ENCODE peak calls at places on chromosomes 11 and 22, in nine cellular contexts. One of them, this sample, is unnamed.

GRCh38 chr11:112297248-112297866 is 36.7 kb upstream of the PLET1 start:
- DNase-seq in stimulated activated CD8-positive, alpha-beta memory T cell treated with anti-CD3 and anti-CD28 coated beads, Interleukin-15, amount 100 ng/mL, for 24 hours: no peak
- DNase-seq in CD4-positive, CD25-positive, alpha-beta regulatory T cell: no peak
- DNase-seq in EL: no peak
- DNase-seq in GM12865: no peak
- DNase-seq in naive B cell: no peak
- DNase-seq in cardiac muscle cell: no peak
- DNase-seq in colonic mucosa: no peak
- DNase-seq in LoVo: no peak
- DNase-seq in this sample: no peak

GRCh38 chr22:37508431-37508963 is 10.7 kb downstream of the CARD10 start:
- DNase-seq in stimulated activated CD8-positive, alpha-beta memory T cell treated with anti-CD3 and anti-CD28 coated beads, Interleukin-15, amount 100 ng/mL, for 24 hours: no peak
- DNase-seq in CD4-positive, CD25-positive, alpha-beta regulatory T cell: no peak
- DNase-seq in EL: no peak
- DNase-seq in GM12865: no peak
- DNase-seq in naive B cell: no peak
- DNase-seq in cardiac muscle cell: no peak
- DNase-seq in colonic mucosa: no peak
- DNase-seq in LoVo: no peak
- DNase-seq in this sample: no peak

GRCh38 chr22:37848587-37849088 is 581 bp upstream of the EIF3L start:
- DNase-seq in stimulated activated CD8-positive, alpha-beta memory T cell treated with anti-CD3 and anti-CD28 coated beads, Interleukin-15, amount 100 ng/mL, for 24 hours: no peak
- DNase-seq in CD4-positive, CD25-positive, alpha-beta regulatory T cell: no peak
- DNase-seq in EL: peak; percentile 44
- DNase-seq in GM12865: peak; percentile 34
- DNase-seq in naive B cell: no peak
- DNase-seq in cardiac muscle cell: peak; percentile 45
- DNase-seq in colonic mucosa: no peak
- DNase-seq in LoVo: peak; percentile 31
- DNase-seq in this sample: peak; percentile 16

GRCh38 chr22:49429066-49429465 is 398.6 kb downstream of the BRD1 start:
- DNase-seq in stimulated activated CD8-positive, alpha-beta memory T cell treated with anti-CD3 and anti-CD28 coated beads, Interleukin-15, amount 100 ng/mL, for 24 hours: no peak
- DNase-seq in CD4-positive, CD25-positive, alpha-beta regulatory T cell: no peak
- DNase-seq in EL: no peak
- DNase-seq in GM12865: no peak
- DNase-seq in naive B cell: no peak
- DNase-seq in cardiac muscle cell: no peak
- DNase-seq in colonic mucosa: no peak
- DNase-seq in LoVo: no peak
- DNase-seq in this sample: no peak

GRCh38 chr11:96464695-96465307 is 75.0 kb downstream of the JRKL start:
- DNase-seq in stimulated activated CD8-positive, alpha-beta memory T cell treated with anti-CD3 and anti-CD28 coated beads, Interleukin-15, amount 100 ng/mL, for 24 hours: no peak
- DNase-seq in CD4-positive, CD25-positive, alpha-beta regulatory T cell: no peak
- DNase-seq in EL: peak; percentile 65
- DNase-seq in GM12865: peak; percentile 66
- DNase-seq in naive B cell: peak; percentile 42
- DNase-seq in cardiac muscle cell: peak; percentile 87
- DNase-seq in colonic mucosa: no peak
- DNase-seq in LoVo: peak; percentile 85
- DNase-seq in this sample: peak; percentile 78

GRCh38 chr11:130418756-130419155 is 9.7 kb downstream of the ADAMTS8 start:
- DNase-seq in stimulated activated CD8-positive, alpha-beta memory T cell treated with anti-CD3 and anti-CD28 coated beads, Interleukin-15, amount 100 ng/mL, for 24 hours: no peak
- DNase-seq in CD4-positive, CD25-positive, alpha-beta regulatory T cell: no peak
- DNase-seq in EL: no peak
- DNase-seq in GM12865: no peak
- DNase-seq in naive B cell: no peak
- DNase-seq in cardiac muscle cell: no peak
- DNase-seq in colonic mucosa: no peak
- DNase-seq in LoVo: no peak
- DNase-seq in this sample: peak; percentile 82

GRCh38 chr22:50074551-50075042 is 10.6 kb downstream of the MLC1 start:
- DNase-seq in stimulated activated CD8-positive, alpha-beta memory T cell treated with anti-CD3 and anti-CD28 coated beads, Interleukin-15, amount 100 ng/mL, for 24 hours: no peak
- DNase-seq in CD4-positive, CD25-positive, alpha-beta regulatory T cell: no peak
- DNase-seq in EL: no peak
- DNase-seq in GM12865: no peak
- DNase-seq in naive B cell: no peak
- DNase-seq in cardiac muscle cell: peak; percentile 19
- DNase-seq in colonic mucosa: peak; percentile 36
- DNase-seq in LoVo: no peak
- DNase-seq in this sample: no peak

GRCh38 chr22:36743591-36744412 is 32.1 kb downstream of the IFT27 start:
- DNase-seq in stimulated activated CD8-positive, alpha-beta memory T cell treated with anti-CD3 and anti-CD28 coated beads, Interleukin-15, amount 100 ng/mL, for 24 hours: no peak
- DNase-seq in CD4-positive, CD25-positive, alpha-beta regulatory T cell: no peak
- DNase-seq in EL: no peak
- DNase-seq in GM12865: no peak
- DNase-seq in naive B cell: no peak
- DNase-seq in cardiac muscle cell: no peak
- DNase-seq in colonic mucosa: no peak
- DNase-seq in LoVo: no peak
- DNase-seq in this sample: no peak

GRCh38 chr11:10453261-10453660 is 1.8 kb upstream of the AMPD3 start:
- DNase-seq in stimulated activated CD8-positive, alpha-beta memory T cell treated with anti-CD3 and anti-CD28 coated beads, Interleukin-15, amount 100 ng/mL, for 24 hours: no peak
- DNase-seq in CD4-positive, CD25-positive, alpha-beta regulatory T cell: no peak
- DNase-seq in EL: no peak
- DNase-seq in GM12865: no peak
- DNase-seq in naive B cell: no peak
- DNase-seq in cardiac muscle cell: no peak
- DNase-seq in colonic mucosa: no peak
- DNase-seq in LoVo: no peak
- DNase-seq in this sample: peak; percentile 21

GRCh38 chr11:6498121-6498520 is 1.0 kb downstream of the DNHD1 start:
- DNase-seq in stimulated activated CD8-positive, alpha-beta memory T cell treated with anti-CD3 and anti-CD28 coated beads, Interleukin-15, amount 100 ng/mL, for 24 hours: no peak
- DNase-seq in CD4-positive, CD25-positive, alpha-beta regulatory T cell: no peak
- DNase-seq in EL: no peak
- DNase-seq in GM12865: no peak
- DNase-seq in naive B cell: no peak
- DNase-seq in cardiac muscle cell: peak; percentile 32
- DNase-seq in colonic mucosa: peak; percentile 20
- DNase-seq in LoVo: no peak
- DNase-seq in this sample: peak; percentile 68

GRCh38 chr11:85536438-85536837 is 90.7 kb downstream of the DLG2 start:
- DNase-seq in stimulated activated CD8-positive, alpha-beta memory T cell treated with anti-CD3 and anti-CD28 coated beads, Interleukin-15, amount 100 ng/mL, for 24 hours: no peak
- DNase-seq in CD4-positive, CD25-positive, alpha-beta regulatory T cell: no peak
- DNase-seq in EL: no peak
- DNase-seq in GM12865: no peak
- DNase-seq in naive B cell: no peak
- DNase-seq in cardiac muscle cell: no peak
- DNase-seq in colonic mucosa: no peak
- DNase-seq in LoVo: no peak
- DNase-seq in this sample: no peak

GRCh38 chr11:90753546-90753945 is 530.7 kb upstream of the CHORDC1 start:
- DNase-seq in stimulated activated CD8-positive, alpha-beta memory T cell treated with anti-CD3 and anti-CD28 coated beads, Interleukin-15, amount 100 ng/mL, for 24 hours: no peak
- DNase-seq in CD4-positive, CD25-positive, alpha-beta regulatory T cell: no peak
- DNase-seq in EL: no peak
- DNase-seq in GM12865: no peak
- DNase-seq in naive B cell: no peak
- DNase-seq in cardiac muscle cell: no peak
- DNase-seq in colonic mucosa: no peak
- DNase-seq in LoVo: no peak
- DNase-seq in this sample: no peak

GRCh38 chr11:6632116-6633073 is 13.2 kb upstream of the TPP1 start:
- DNase-seq in stimulated activated CD8-positive, alpha-beta memory T cell treated with anti-CD3 and anti-CD28 coated beads, Interleukin-15, amount 100 ng/mL, for 24 hours: no peak
- DNase-seq in CD4-positive, CD25-positive, alpha-beta regulatory T cell: no peak
- DNase-seq in EL: no peak
- DNase-seq in GM12865: no peak
- DNase-seq in naive B cell: no peak
- DNase-seq in cardiac muscle cell: no peak
- DNase-seq in colonic mucosa: no peak
- DNase-seq in LoVo: no peak
- DNase-seq in this sample: no peak

GRCh38 chr11:72232260-72233055 is 7.9 kb downstream of the INPPL1 start:
- DNase-seq in stimulated activated CD8-positive, alpha-beta memory T cell treated with anti-CD3 and anti-CD28 coated beads, Interleukin-15, amount 100 ng/mL, for 24 hours: no peak
- DNase-seq in CD4-positive, CD25-positive, alpha-beta regulatory T cell: no peak
- DNase-seq in EL: no peak
- DNase-seq in GM12865: no peak
- DNase-seq in naive B cell: no peak
- DNase-seq in cardiac muscle cell: no peak
- DNase-seq in colonic mucosa: no peak
- DNase-seq in LoVo: no peak
- DNase-seq in this sample: no peak

GRCh38 chr11:73210916-73211667 is 7.0 kb upstream of the P2RY2 start:
- DNase-seq in stimulated activated CD8-positive, alpha-beta memory T cell treated with anti-CD3 and anti-CD28 coated beads, Interleukin-15, amount 100 ng/mL, for 24 hours: no peak
- DNase-seq in CD4-positive, CD25-positive, alpha-beta regulatory T cell: no peak
- DNase-seq in EL: peak; percentile 29
- DNase-seq in GM12865: no peak
- DNase-seq in naive B cell: no peak
- DNase-seq in cardiac muscle cell: no peak
- DNase-seq in colonic mucosa: no peak
- DNase-seq in LoVo: no peak
- DNase-seq in this sample: no peak

GRCh38 chr22:49514211-49514610 is 313.5 kb downstream of the BRD1 start:
- DNase-seq in stimulated activated CD8-positive, alpha-beta memory T cell treated with anti-CD3 and anti-CD28 coated beads, Interleukin-15, amount 100 ng/mL, for 24 hours: no peak
- DNase-seq in CD4-positive, CD25-positive, alpha-beta regulatory T cell: no peak
- DNase-seq in EL: no peak
- DNase-seq in GM12865: no peak
- DNase-seq in naive B cell: no peak
- DNase-seq in cardiac muscle cell: no peak
- DNase-seq in colonic mucosa: no peak
- DNase-seq in LoVo: no peak
- DNase-seq in this sample: no peak

GRCh38 chr11:63907808-63908530 is 9.0 kb downstream of the RCOR2 start:
- DNase-seq in stimulated activated CD8-positive, alpha-beta memory T cell treated with anti-CD3 and anti-CD28 coated beads, Interleukin-15, amount 100 ng/mL, for 24 hours: no peak
- DNase-seq in CD4-positive, CD25-positive, alpha-beta regulatory T cell: no peak
- DNase-seq in EL: no peak
- DNase-seq in GM12865: no peak
- DNase-seq in naive B cell: no peak
- DNase-seq in cardiac muscle cell: no peak
- DNase-seq in colonic mucosa: no peak
- DNase-seq in LoVo: no peak
- DNase-seq in this sample: no peak

GRCh38 chr11:27505781-27506180 is 788 bp downstream of the LIN7C start:
- DNase-seq in stimulated activated CD8-positive, alpha-beta memory T cell treated with anti-CD3 and anti-CD28 coated beads, Interleukin-15, amount 100 ng/mL, for 24 hours: no peak
- DNase-seq in CD4-positive, CD25-positive, alpha-beta regulatory T cell: no peak
- DNase-seq in EL: no peak
- DNase-seq in GM12865: no peak
- DNase-seq in naive B cell: no peak
- DNase-seq in cardiac muscle cell: peak; percentile 26
- DNase-seq in colonic mucosa: no peak
- DNase-seq in LoVo: no peak
- DNase-seq in this sample: peak; percentile 13

GRCh38 chr22:41256254-41256897 is 15.6 kb upstream of the CHADL start:
- DNase-seq in stimulated activated CD8-positive, alpha-beta memory T cell treated with anti-CD3 and anti-CD28 coated beads, Interleukin-15, amount 100 ng/mL, for 24 hours: no peak
- DNase-seq in CD4-positive, CD25-positive, alpha-beta regulatory T cell: no peak
- DNase-seq in EL: peak; percentile 70
- DNase-seq in GM12865: no peak
- DNase-seq in naive B cell: no peak
- DNase-seq in cardiac muscle cell: peak; percentile 31
- DNase-seq in colonic mucosa: no peak
- DNase-seq in LoVo: peak; percentile 60
- DNase-seq in this sample: peak; percentile 80

GRCh38 chr11:9962722-9963121 is 298.8 kb downstream of the SWAP70 start:
- DNase-seq in stimulated activated CD8-positive, alpha-beta memory T cell treated with anti-CD3 and anti-CD28 coated beads, Interleukin-15, amount 100 ng/mL, for 24 hours: no peak
- DNase-seq in CD4-positive, CD25-positive, alpha-beta regulatory T cell: no peak
- DNase-seq in EL: no peak
- DNase-seq in GM12865: peak; percentile 74
- DNase-seq in naive B cell: peak; percentile 18
- DNase-seq in cardiac muscle cell: no peak
- DNase-seq in colonic mucosa: no peak
- DNase-seq in LoVo: no peak
- DNase-seq in this sample: peak; percentile 23